ENCODE peak calls at places on chromosomes 1 and 21, in ten cellular contexts. C is RCC 7860; L is HEK293T; U is heart left ventricle; Q is RPMI8226; A is activated CD4-positive, alpha-beta T cell treated with anti-CD3 and anti-CD28 coated beads, Interleukin-2, amount 50 U/mL, for 24 hours; O is fibroblast of pulmonary artery; F is astrocyte of the spinal cord; S is M059J; V is EH. K is an unnamed sample.

GRCh38 chr1:46757256-46757955 is 38.5 kb upstream of the EFCAB14 start:
- DNase-seq in C (no peak), F (no peak), L (no peak), Q (no peak), V (no peak), S (peak), O (peak), U (no peak), A (no peak), K (no peak)

GRCh38 chr1:245310605-245311531 is 156.1 kb downstream of the KIF26B start:
- DNase-seq in L (no peak), S (no peak), O (peak), F (no peak), C (no peak), Q (peak), U (no peak), A (no peak), V (peak), K (no peak)

GRCh38 chr1:31831397-31832378 is 15.9 kb upstream of the SPOCD1 start:
- DNase-seq in O (no peak), C (peak), Q (no peak), F (no peak), V (peak), S (peak), U (no peak), A (no peak), L (no peak), K (peak)

GRCh38 chr1:224282140-224282539 is 47.8 kb downstream of the NVL start:
- DNase-seq in L (no peak), O (no peak), C (no peak), F (no peak), U (no peak), S (no peak), V (no peak), A (no peak), Q (no peak), K (no peak)

GRCh38 chr21:35506352-35506751 is 457.2 kb upstream of the RUNX1 start:
- DNase-seq in A (no peak), F (no peak), L (no peak), C (no peak), S (no peak), V (peak), Q (no peak), O (no peak), U (no peak), K (no peak)

GRCh38 chr1:18736958-18737357 is 106.3 kb downstream of the PAX7 start:
- DNase-seq in A (no peak), V (no peak), Q (no peak), F (no peak), S (no peak), O (no peak), C (no peak), L (no peak), U (no peak), K (no peak)

GRCh38 chr1:6003568-6004411 is 11.6 kb upstream of the NPHP4 start:
- DNase-seq in S (no peak), C (no peak), A (no peak), F (no peak), V (no peak), Q (no peak), O (no peak), U (no peak), L (peak), K (no peak)

GRCh38 chr1:154512760-154513159 is 10.5 kb upstream of the SHE start:
- DNase-seq in C (no peak), V (no peak), O (no peak), U (no peak), L (no peak), A (no peak), S (no peak), Q (no peak), F (no peak), K (no peak)

GRCh38 chr1:224928906-224929305 is 569 bp upstream of the DNAH14 start:
- DNase-seq in O (no peak), F (no peak), C (no peak), S (no peak), A (no peak), Q (no peak), L (no peak), V (no peak), U (no peak), K (no peak)

GRCh38 chr1:68149907-68150306 is 82.4 kb downstream of the WLS start:
- DNase-seq in O (no peak), S (no peak), Q (no peak), L (no peak), V (no peak), U (no peak), C (no peak), F (no peak), A (no peak), K (no peak)

GRCh38 chr1:116853680-116854191 is 56.0 kb upstream of the PTGFRN start:
- DNase-seq in F (peak), U (no peak), O (peak), C (peak), S (peak), V (peak), Q (no peak), A (no peak), L (peak), K (peak)